ENCODE peak calls at places on chromosome X, in five cellular contexts. H is endodermal cell; J is skeletal muscle cell; X is NCI-H1105; W is activated CD8-positive, alpha-beta memory T cell treated with anti-CD3 and anti-CD28 coated beads for 24 hours. T is an unnamed sample.

GRCh38 chrX:152941328-152942111 is 43.7 kb downstream of the ZNF185 start:
- DNase-seq in H (peak; percentile 96), J (peak; percentile 68), X (peak; percentile 98), W (peak; percentile 95), T (peak; percentile 44)

GRCh38 chrX:50905334-50905733 is 5.2 kb upstream of the BMP15 start:
- DNase-seq in H (peak; percentile 44), J (no peak), X (no peak), W (no peak), T (no peak)

GRCh38 chrX:148380614-148381561 is 119.5 kb upstream of the AFF2 start:
- DNase-seq in H (no peak), J (peak; percentile 8), X (no peak), W (peak; percentile 64), T (no peak)

GRCh38 chrX:30488092-30488491 is 89.5 kb downstream of the TASL start:
- DNase-seq in H (no peak), J (no peak), X (no peak), W (no peak), T (no peak)

GRCh38 chrX:40109288-40110008 is 11.7 kb upstream of the BCOR start:
- DNase-seq in H (peak; percentile 91), J (no peak), X (peak; percentile 65), W (no peak), T (no peak)

GRCh38 chrX:135740683-135741149 is 27.3 kb downstream of the CT45A3 start:
- DNase-seq in H (peak; percentile 70), J (no peak), X (no peak), W (peak; percentile 71), T (no peak)

GRCh38 chrX:107574054-107574683 is 54.1 kb upstream of the PRPS1 start:
- DNase-seq in H (no peak), J (no peak), X (no peak), W (no peak), T (no peak)

GRCh38 chrX:28649541-28649940 is 62.3 kb downstream of the IL1RAPL1 start:
- DNase-seq in H (no peak), J (no peak), X (no peak), W (no peak), T (no peak)

GRCh38 chrX:119477812-119478232 is 9.6 kb downstream of the SLC25A5 start:
- DNase-seq in H (peak; percentile 19), J (peak; percentile 90), X (no peak), W (no peak), T (no peak)

GRCh38 chrX:154046262-154046771 is 26.6 kb upstream of the IRAK1 start:
- DNase-seq in H (no peak), J (peak; percentile 58), X (no peak), W (no peak), T (no peak)

GRCh38 chrX:68920541-68920940 is 91.7 kb downstream of the EFNB1 start:
- DNase-seq in H (no peak), J (no peak), X (no peak), W (no peak), T (no peak)

GRCh38 chrX:101417190-101417589 is 9.2 kb downstream of the HNRNPH2 start:
- DNase-seq in H (no peak), J (no peak), X (no peak), W (no peak), T (no peak)

GRCh38 chrX:141791856-141792255 is 46.3 kb upstream of the MAGEC3 start:
- DNase-seq in H (no peak), J (no peak), X (no peak), W (no peak), T (no peak)

GRCh38 chrX:13659057-13659456 is 6.1 kb downstream of the TCEANC start:
- DNase-seq in H (no peak), J (peak; percentile 45), X (no peak), W (no peak), T (no peak)

GRCh38 chrX:67692246-67692645 is 148.4 kb downstream of the AR start:
- DNase-seq in H (no peak), J (no peak), X (no peak), W (no peak), T (no peak)

GRCh38 chrX:17986977-17987376 is 125.9 kb upstream of the RAI2 start:
- DNase-seq in H (no peak), J (no peak), X (no peak), W (no peak), T (no peak)